ENCODE peak calls at places on chromosomes 13 and 19, in four cellular contexts. One of them, this sample, is unnamed.

GRCh38 chr13:57627663-57628062 is 3.9 kb upstream of the PCDH17 start:
- DNase-seq in BJ: no peak
- DNase-seq in breast epithelium: no peak
- DNase-seq in omental fat pad: no peak
- DNase-seq in this sample: no peak

GRCh38 chr19:51983361-51983760 is 3.3 kb downstream of the ZNF350 start:
- DNase-seq in BJ: no peak
- DNase-seq in omental fat pad: no peak
- DNase-seq in breast epithelium: no peak
- DNase-seq in this sample: no peak

GRCh38 chr19:35070471-35070870 is 28.9 kb downstream of the HPN start:
- DNase-seq in omental fat pad: no peak
- DNase-seq in breast epithelium: no peak
- DNase-seq in BJ: no peak
- DNase-seq in this sample: no peak

GRCh38 chr19:55898911-55899310 is 33.2 kb downstream of the NLRP13 start:
- DNase-seq in BJ: no peak
- DNase-seq in omental fat pad: no peak
- DNase-seq in breast epithelium: no peak
- DNase-seq in this sample: no peak

GRCh38 chr13:72205773-72206172 is 338.8 kb upstream of the DACH1 start:
- DNase-seq in omental fat pad: no peak
- DNase-seq in BJ: no peak
- DNase-seq in breast epithelium: no peak
- DNase-seq in this sample: no peak

GRCh38 chr13:91278888-91279287 is 68.6 kb upstream of the MIR17HG start:
- DNase-seq in BJ: no peak
- DNase-seq in breast epithelium: no peak
- DNase-seq in omental fat pad: no peak
- DNase-seq in this sample: no peak

GRCh38 chr19:15124572-15125231 is 17.5 kb downstream of the SYDE1 start:
- DNase-seq in omental fat pad: no peak
- DNase-seq in breast epithelium: no peak
- DNase-seq in BJ: no peak
- DNase-seq in this sample: no peak

GRCh38 chr19:41687419-41687818 is 651 bp downstream of the CEACAM7 start:
- DNase-seq in omental fat pad: no peak
- DNase-seq in BJ: no peak
- DNase-seq in breast epithelium: no peak
- DNase-seq in this sample: no peak

GRCh38 chr19:47022541-47023447 is 3.2 kb downstream of the NPAS1 start:
- DNase-seq in breast epithelium: no peak
- DNase-seq in omental fat pad: no peak
- DNase-seq in BJ: no peak
- DNase-seq in this sample: no peak

GRCh38 chr19:29667941-29668340 is 2.7 kb downstream of the PLEKHF1 start:
- DNase-seq in BJ: no peak
- DNase-seq in omental fat pad: no peak
- DNase-seq in breast epithelium: peak; percentile 38
- DNase-seq in this sample: no peak

GRCh38 chr19:2578391-2578826 is 102.5 kb downstream of the GADD45B start:
- DNase-seq in breast epithelium: peak; percentile 58
- DNase-seq in BJ: no peak
- DNase-seq in omental fat pad: no peak
- DNase-seq in this sample: no peak

GRCh38 chr13:43572601-43573360 is 214.0 kb downstream of the ENOX1 start:
- DNase-seq in BJ: peak; percentile 40
- DNase-seq in breast epithelium: no peak
- DNase-seq in omental fat pad: no peak
- DNase-seq in this sample: no peak

GRCh38 chr13:51935326-51936171 is 73.8 kb downstream of the CCDC70 start:
- DNase-seq in omental fat pad: no peak
- DNase-seq in breast epithelium: no peak
- DNase-seq in BJ: no peak
- DNase-seq in this sample: no peak

GRCh38 chr19:38049105-38049649 is 142.2 kb downstream of the SIPA1L3 start:
- DNase-seq in breast epithelium: no peak
- DNase-seq in omental fat pad: no peak
- DNase-seq in BJ: peak; percentile 37
- DNase-seq in this sample: no peak

GRCh38 chr13:109900320-109900719 is 113.9 kb upstream of the IRS2 start:
- DNase-seq in omental fat pad: no peak
- DNase-seq in BJ: no peak
- DNase-seq in breast epithelium: no peak
- DNase-seq in this sample: no peak

GRCh38 chr19:14764401-14764800 is 14.0 kb downstream of the ADGRE2 start:
- DNase-seq in BJ: no peak
- DNase-seq in breast epithelium: no peak
- DNase-seq in omental fat pad: no peak
- DNase-seq in this sample: no peak

GRCh38 chr13:35744566-35745203 is 268.2 kb upstream of the MAB21L1 start:
- DNase-seq in omental fat pad: no peak
- DNase-seq in breast epithelium: no peak
- DNase-seq in BJ: no peak
- DNase-seq in this sample: no peak

GRCh38 chr19:37467608-37468090 is 405 bp upstream of the ZNF569 start:
- DNase-seq in breast epithelium: no peak
- DNase-seq in BJ: no peak
- DNase-seq in omental fat pad: peak; percentile 23
- DNase-seq in this sample: no peak

GRCh38 chr13:40626977-40627376 is 39.5 kb downstream of the FOXO1 start:
- DNase-seq in BJ: no peak
- DNase-seq in breast epithelium: no peak
- DNase-seq in omental fat pad: no peak
- DNase-seq in this sample: no peak

GRCh38 chr13:37201081-37201480 is 95.6 kb upstream of the CSNK1A1L start:
- DNase-seq in BJ: no peak
- DNase-seq in breast epithelium: no peak
- DNase-seq in omental fat pad: no peak
- DNase-seq in this sample: no peak

GRCh38 chr19:54179921-54180452 is 7.0 kb upstream of the TMC4 start:
- DNase-seq in omental fat pad: no peak
- DNase-seq in BJ: no peak
- DNase-seq in breast epithelium: no peak
- DNase-seq in this sample: no peak

GRCh38 chr19:46753420-46754155 is 7.3 kb upstream of the STRN4 start:
- DNase-seq in BJ: no peak
- DNase-seq in breast epithelium: no peak
- DNase-seq in omental fat pad: no peak
- DNase-seq in this sample: no peak

GRCh38 chr13:113630804-113631203 is 27.2 kb downstream of the ATP4B start:
- DNase-seq in omental fat pad: no peak
- DNase-seq in breast epithelium: peak; percentile 25
- DNase-seq in BJ: no peak
- DNase-seq in this sample: peak; percentile 27

GRCh38 chr13:23159205-23159586 is 21.6 kb upstream of the SGCG start:
- DNase-seq in omental fat pad: no peak
- DNase-seq in BJ: no peak
- DNase-seq in breast epithelium: no peak
- DNase-seq in this sample: no peak

GRCh38 chr19:3506384-3507340 is 551 bp downstream of the FZR1 start:
- DNase-seq in omental fat pad: no peak
- DNase-seq in breast epithelium: no peak
- DNase-seq in BJ: no peak
- DNase-seq in this sample: no peak

GRCh38 chr19:41019346-41019745 is 28.3 kb downstream of the CYP2B6 start:
- DNase-seq in breast epithelium: no peak
- DNase-seq in BJ: no peak
- DNase-seq in omental fat pad: no peak
- DNase-seq in this sample: no peak

GRCh38 chr19:16296713-16297112 is 27.9 kb upstream of the KLF2 start:
- DNase-seq in omental fat pad: no peak
- DNase-seq in BJ: no peak
- DNase-seq in breast epithelium: no peak
- DNase-seq in this sample: no peak

GRCh38 chr13:112842343-112842856 is 126.6 kb upstream of the MCF2L start:
- DNase-seq in omental fat pad: no peak
- DNase-seq in BJ: no peak
- DNase-seq in breast epithelium: no peak
- DNase-seq in this sample: no peak

GRCh38 chr19:14337510-14337909 is 43.7 kb upstream of the ADGRE5 start:
- DNase-seq in omental fat pad: no peak
- DNase-seq in BJ: no peak
- DNase-seq in breast epithelium: no peak
- DNase-seq in this sample: peak; percentile 50

GRCh38 chr13:29801737-29802305 is 48.6 kb downstream of the UBL3 start:
- DNase-seq in breast epithelium: no peak
- DNase-seq in omental fat pad: no peak
- DNase-seq in BJ: no peak
- DNase-seq in this sample: no peak

DNA sequence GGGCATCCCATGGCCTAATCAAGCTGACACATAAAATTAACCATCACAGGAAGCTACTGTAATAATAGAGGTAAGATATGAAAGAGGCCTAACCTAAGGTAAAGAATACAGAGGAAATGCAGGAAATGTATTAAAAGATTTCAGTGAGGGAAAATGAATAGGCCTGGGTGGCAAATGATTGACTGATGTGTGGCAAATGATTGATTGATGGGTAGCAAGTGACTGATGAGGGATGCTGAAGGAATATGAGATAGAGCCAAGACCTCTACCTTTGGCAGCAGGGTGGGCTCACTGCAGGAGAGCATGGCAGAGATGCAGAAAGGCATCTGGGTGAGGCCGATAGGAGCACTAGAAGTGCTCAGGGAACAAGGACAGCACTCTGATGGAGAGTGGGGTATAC is 172.9 kb downstream of the KCTD12 start:
- DNase-seq in BJ: no peak
- DNase-seq in omental fat pad: no peak
- DNase-seq in breast epithelium: no peak
- DNase-seq in this sample: no peak
- TF ChIP-seq CTCF in BJ: no peak
- TF ChIP-seq CTCF in omental fat pad: no peak
- TF ChIP-seq CTCF in breast epithelium: no peak
- TF ChIP-seq CTCF in this sample: no peak

DNA sequence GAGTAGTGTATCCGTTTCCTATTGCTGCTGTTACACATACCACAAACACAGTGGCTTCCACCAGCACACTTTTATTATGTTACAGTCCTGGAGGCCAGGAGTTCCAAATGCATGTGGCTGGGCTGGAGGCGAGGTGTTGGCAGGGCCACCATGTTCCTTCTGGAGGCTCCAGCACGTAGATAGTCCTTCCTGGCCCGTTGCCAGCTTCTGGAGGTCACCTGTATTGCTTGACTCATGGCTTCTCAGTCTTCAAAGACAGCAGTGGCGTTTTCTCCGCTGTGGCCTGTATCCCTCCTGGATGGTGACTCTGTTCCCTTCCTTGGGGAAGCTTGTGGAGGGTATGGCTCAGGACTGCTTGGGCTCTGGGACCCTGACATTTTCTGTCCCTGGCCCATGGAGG is 15.2 kb downstream of the ZNF473 start:
- DNase-seq in BJ: no peak
- DNase-seq in omental fat pad: no peak
- DNase-seq in breast epithelium: no peak
- DNase-seq in this sample: no peak
- TF ChIP-seq CTCF in BJ: no peak
- TF ChIP-seq CTCF in omental fat pad: no peak
- TF ChIP-seq CTCF in breast epithelium: no peak
- TF ChIP-seq CTCF in this sample: no peak

GRCh38 chr13:28753208-28753892 is 34.6 kb upstream of the SLC46A3 start:
- DNase-seq in breast epithelium: peak; percentile 65
- DNase-seq in BJ: peak; percentile 77
- DNase-seq in omental fat pad: no peak
- DNase-seq in this sample: no peak
- TF ChIP-seq CTCF in breast epithelium: no peak
- TF ChIP-seq CTCF in BJ: peak; percentile 11
- TF ChIP-seq CTCF in omental fat pad: no peak
- TF ChIP-seq CTCF in this sample: no peak

GRCh38 chr19:7869453-7869909 is 4.7 kb downstream of the PRR36 start:
- DNase-seq in breast epithelium: peak; percentile 80
- DNase-seq in BJ: no peak
- DNase-seq in omental fat pad: no peak
- DNase-seq in this sample: no peak
- TF ChIP-seq CTCF in breast epithelium: no peak
- TF ChIP-seq CTCF in BJ: peak; percentile 0
- TF ChIP-seq CTCF in omental fat pad: no peak
- TF ChIP-seq CTCF in this sample: peak; percentile 82

DNA sequence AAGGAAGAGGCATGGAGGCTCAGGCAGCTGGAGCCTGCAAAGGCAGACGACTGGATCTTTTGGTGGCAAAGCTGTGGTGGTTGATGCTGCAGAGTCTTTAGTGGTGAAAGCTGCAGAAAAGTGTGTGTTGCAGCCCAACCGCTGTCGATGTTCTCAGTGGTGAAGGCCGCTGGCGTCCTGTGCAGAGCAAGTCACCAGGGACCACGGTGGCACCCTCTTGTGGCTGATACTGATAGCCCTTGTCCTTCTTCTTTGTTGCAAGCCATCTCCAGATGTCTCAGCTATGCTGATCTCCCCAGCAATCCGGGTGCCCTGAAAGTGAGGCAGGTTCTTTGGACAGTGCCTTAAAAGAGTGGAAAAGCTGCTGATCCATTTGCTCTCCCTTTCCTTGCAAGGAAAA is 610.9 kb upstream of the PCDH9 start:
- DNase-seq in breast epithelium: no peak
- DNase-seq in omental fat pad: no peak
- DNase-seq in BJ: no peak
- DNase-seq in this sample: no peak
- TF ChIP-seq CTCF in breast epithelium: no peak
- TF ChIP-seq CTCF in omental fat pad: no peak
- TF ChIP-seq CTCF in BJ: no peak
- TF ChIP-seq CTCF in this sample: no peak

GRCh38 chr19:21432590-21432989 is 35.7 kb downstream of the ZNF493 start:
- DNase-seq in breast epithelium: no peak
- DNase-seq in omental fat pad: no peak
- DNase-seq in BJ: no peak
- DNase-seq in this sample: no peak

GRCh38 chr19:21439372-21439771 is 42.4 kb downstream of the ZNF493 start:
- DNase-seq in omental fat pad: no peak
- DNase-seq in breast epithelium: no peak
- DNase-seq in BJ: no peak
- DNase-seq in this sample: no peak

GRCh38 chr19:21430674-21431073 is 33.7 kb downstream of the ZNF493 start:
- DNase-seq in omental fat pad: no peak
- DNase-seq in BJ: no peak
- DNase-seq in breast epithelium: no peak
- DNase-seq in this sample: no peak

GRCh38 chr19:21434516-21434915 is 37.6 kb downstream of the ZNF493 start:
- DNase-seq in omental fat pad: no peak
- DNase-seq in breast epithelium: no peak
- DNase-seq in BJ: no peak
- DNase-seq in this sample: no peak

GRCh38 chr19:21434967-21435544 is 38.1 kb downstream of the ZNF493 start:
- DNase-seq in omental fat pad: no peak
- DNase-seq in breast epithelium: no peak
- DNase-seq in BJ: no peak
- DNase-seq in this sample: no peak
- TF ChIP-seq CTCF in omental fat pad: no peak
- TF ChIP-seq CTCF in breast epithelium: no peak
- TF ChIP-seq CTCF in BJ: no peak
- TF ChIP-seq CTCF in this sample: no peak

This sample was measured in CD14-positive monocyte.